ENCODE peak calls at places on chromosomes 13 and 19, in nine cellular contexts. K is OCI-LY7; T is uterus; Z is IMR-90; B is H1; A is heart right ventricle; Q is CD8-positive, alpha-beta T cell; F is esophagus muscularis mucosa; U is tibial artery. H is an unnamed sample.

GRCh38 chr19:33066543-33066942 is 1.9 kb upstream of the RHPN2 start:
- DNase-seq in K (no peak), T (no peak), Z (no peak), B (no peak), A (no peak), Q (no peak), F (no peak), U (no peak), H (no peak)

GRCh38 chr13:109288151-109288709 is 498.2 kb downstream of the IRS2 start:
- DNase-seq in K (no peak), T (no peak), Z (peak; percentile 25), B (no peak), A (no peak), Q (no peak), F (no peak), U (no peak), H (no peak)

GRCh38 chr13:97194473-97194872 is 27.7 kb upstream of the MBNL2 start:
- DNase-seq in K (no peak), T (no peak), Z (peak; percentile 78), B (no peak), A (no peak), Q (no peak), F (no peak), U (no peak), H (no peak)

GRCh38 chr19:19107663-19108062 is 30.6 kb downstream of the TMEM161A start:
- DNase-seq in K (no peak), T (no peak), Z (no peak), B (no peak), A (no peak), Q (no peak), F (no peak), U (no peak), H (no peak)

GRCh38 chr13:65300220-65300619 is 1929.9 kb downstream of the PCDH9 start:
- DNase-seq in K (no peak), T (no peak), Z (no peak), B (no peak), A (no peak), Q (no peak), F (no peak), U (no peak), H (no peak)

GRCh38 chr19:7779631-7780486 is 16.8 kb downstream of the CLEC4M start:
- DNase-seq in K (no peak), T (no peak), Z (no peak), B (no peak), A (no peak), Q (no peak), F (no peak), U (no peak), H (no peak)

GRCh38 chr19:18168673-18169381 is 4.8 kb upstream of the IFI30 start:
- DNase-seq in K (no peak), T (no peak), Z (no peak), B (no peak), A (no peak), Q (no peak), F (no peak), U (no peak), H (no peak)

GRCh38 chr13:100958859-100959258 is 284.3 kb upstream of the TMTC4 start:
- DNase-seq in K (no peak), T (no peak), Z (no peak), B (no peak), A (no peak), Q (no peak), F (no peak), U (no peak), H (no peak)

GRCh38 chr13:30373727-30374126 is 48.6 kb upstream of the UBE2L5 start:
- DNase-seq in K (peak; percentile 74), T (no peak), Z (no peak), B (no peak), A (no peak), Q (no peak), F (no peak), U (peak; percentile 46), H (no peak)

DNA sequence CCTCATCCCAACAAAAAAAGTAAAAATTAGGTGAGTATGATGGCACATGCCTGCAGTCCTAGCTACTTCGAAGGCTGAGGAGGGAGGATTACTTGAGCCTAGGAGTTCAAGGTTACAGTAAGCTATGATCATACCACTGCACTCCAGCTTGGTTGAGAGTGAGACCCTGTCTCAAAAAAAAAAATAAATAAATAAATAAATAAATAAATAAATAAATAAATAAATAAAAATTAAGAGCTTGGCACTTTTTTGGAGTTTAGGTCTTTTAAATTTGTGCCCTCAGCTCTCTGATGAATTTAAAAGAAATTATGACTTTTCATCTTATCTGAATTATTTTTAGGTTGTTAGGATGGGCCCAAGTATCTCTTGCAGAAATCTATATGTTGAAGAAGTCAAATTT is 8.9 kb downstream of the ZNF420 start:
- DNase-seq in K (no peak), T (no peak), Z (no peak), B (no peak), A (no peak), Q (no peak), F (no peak), U (no peak), H (no peak)
- H3K9me3 ChIP-seq in K (peaks cover 51% of the 10 kb centered on the region), T (no peaks in the 10 kb centered on the region), Z (peaks cover 9% of the 10 kb centered on the region), B (peaks cover 55% of the 10 kb centered on the region), A (peaks cover 35% of the 10 kb centered on the region), Q (peaks cover 25% of the 10 kb centered on the region), F (peaks cover 81% of the 10 kb centered on the region), U (peaks cover 35% of the 10 kb centered on the region), H (peaks cover 81% of the 10 kb centered on the region)

GRCh38 chr13:27449081-27449603 is 1.2 kb downstream of the MTIF3 start:
- DNase-seq in K (no peak), T (no peak), Z (no peak), B (no peak), A (no peak), Q (no peak), F (no peak), U (no peak), H (no peak)

GRCh38 chr13:27448308-27448707 is 2.1 kb downstream of the MTIF3 start:
- DNase-seq in K (no peak), T (no peak), Z (no peak), B (no peak), A (peak; percentile 33), Q (no peak), F (no peak), U (no peak), H (no peak)

GRCh38 chr13:27449936-27450828 is at the start of gene MTIF3:
- DNase-seq in K (peak; percentile 99), T (peak; percentile 94), Z (peak; percentile 90), B (peak; percentile 95), A (peak; percentile 91), Q (peak; percentile 97), F (peak; percentile 98), U (peak; percentile 95), H (peak; percentile 97)

GRCh38 chr13:27446986-27447583 is 3.3 kb downstream of the MTIF3 start:
- DNase-seq in K (peak; percentile 79), T (no peak), Z (no peak), B (no peak), A (no peak), Q (no peak), F (no peak), U (no peak), H (no peak)

GRCh38 chr13:27450921-27451461 is 627 bp upstream of the MTIF3 start:
- DNase-seq in K (peak; percentile 28), T (peak; percentile 40), Z (peak; percentile 47), B (no peak), A (peak; percentile 48), Q (no peak), F (no peak), U (peak; percentile 71), H (peak; percentile 26)
- TF ChIP-seq CTCF in K (no peak), T (no peak), Z (no peak), B (no peak), A (no peak), Q (no peak), F (no peak), U (no peak), H (no peak)

DNA sequence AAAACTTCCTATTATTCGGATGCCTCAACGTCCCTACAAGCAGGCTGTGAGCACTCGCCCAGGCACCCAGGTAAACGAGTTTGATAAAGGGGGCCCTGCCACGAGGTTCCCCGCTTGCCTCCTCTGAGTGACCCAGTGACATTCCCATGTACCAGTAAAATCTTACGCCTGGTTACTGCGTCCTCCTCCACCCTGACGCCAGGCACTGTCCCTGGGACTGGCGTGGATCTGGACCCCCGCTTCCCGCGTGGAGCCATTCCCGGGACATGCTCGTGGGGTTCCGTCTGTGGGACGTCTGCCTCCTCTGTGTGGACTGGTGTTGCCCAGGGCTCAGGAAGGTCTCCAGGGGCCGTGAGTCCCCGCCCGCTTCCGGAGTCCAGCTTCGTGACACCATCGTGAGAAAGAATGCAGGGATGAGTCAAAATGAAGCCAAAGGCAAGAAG is 407 bp upstream of the ZNF550 start:
- DNase-seq in K (no peak), T (no peak), Z (peak; percentile 76), B (no peak), A (peak; percentile 49), Q (no peak), F (no peak), U (no peak), H (no peak)
- H3K9me3 ChIP-seq in K (peaks cover 39% of the 10 kb centered on the region), T (no peaks in the 10 kb centered on the region), Z (peaks cover 16% of the 10 kb centered on the region), B (peaks cover 21% of the 10 kb centered on the region), A (peaks cover 8% of the 10 kb centered on the region), Q (no peaks in the 10 kb centered on the region), F (peaks cover 36% of the 10 kb centered on the region), U (peaks cover 25% of the 10 kb centered on the region), H (peaks cover 22% of the 10 kb centered on the region)

GRCh38 chr13:59178344-59178743 is 985.4 kb downstream of the DIAPH3 start:
- DNase-seq in K (no peak), T (no peak), Z (peak; percentile 3), B (no peak), A (no peak), Q (no peak), F (no peak), U (no peak), H (no peak)
- TF ChIP-seq CTCF in K (peak; percentile 51), T (no peak), Z (peak; percentile 37), B (peak; percentile 12), A (no peak), Q (no peak), F (no peak), U (no peak), H (no peak)

GRCh38 chr13:42038661-42039456 is 9.6 kb upstream of the DGKH start:
- DNase-seq in K (no peak), T (no peak), Z (peak; percentile 28), B (no peak), A (no peak), Q (no peak), F (no peak), U (no peak), H (no peak)

GRCh38 chr13:42039946-42040729 is 8.3 kb upstream of the DGKH start:
- DNase-seq in K (peak; percentile 92), T (peak; percentile 92), Z (peak; percentile 86), B (no peak), A (peak; percentile 94), Q (peak; percentile 89), F (peak; percentile 98), U (peak; percentile 96), H (peak; percentile 87)

GRCh38 chr13:42039457-42039945 is 8.9 kb upstream of the DGKH start:
- DNase-seq in K (peak; percentile 44), T (no peak), Z (no peak), B (no peak), A (no peak), Q (no peak), F (no peak), U (no peak), H (no peak)

GRCh38 chr13:42035905-42036521 is 12.4 kb upstream of the DGKH start:
- DNase-seq in K (no peak), T (no peak), Z (no peak), B (no peak), A (no peak), Q (no peak), F (no peak), U (no peak), H (no peak)

GRCh38 chr13:42036711-42037110 is 11.7 kb upstream of the DGKH start:
- DNase-seq in K (no peak), T (no peak), Z (no peak), B (no peak), A (no peak), Q (no peak), F (no peak), U (no peak), H (no peak)
- H3K9me3 ChIP-seq in K (peaks cover 12% of the 10 kb centered on the region), T (no peaks in the 10 kb centered on the region), Z (no peaks in the 10 kb centered on the region), B (no peaks in the 10 kb centered on the region), A (no peaks in the 10 kb centered on the region), Q (no peaks in the 10 kb centered on the region), F (no peaks in the 10 kb centered on the region), U (no peaks in the 10 kb centered on the region), H (peaks cover 4% of the 10 kb centered on the region)